ENCODE peak calls at places on chromosomes 7 and 10, in six cellular contexts. D, G, R, K, S and P are unnamed samples. For H3K4me1, the result is how much of the 10 kb centered on the place peaks cover.

GRCh38 chr10:54454271-54454670 is 346.8 kb downstream of the PCDH15 start:
- DNase-seq in D (no peak), S (no peak), R (no peak), G (no peak), K (no peak), P (no peak)

GRCh38 chr10:46526682-46527038 is 29.8 kb downstream of the GPRIN2 start:
- DNase-seq in R (no peak), G (peak), S (peak), D (no peak), K (no peak), P (peak)

GRCh38 chr7:4965295-4966022 is 6.5 kb upstream of the MMD2 start:
- DNase-seq in G (peak), D (no peak), S (no peak), K (no peak), R (no peak), P (no peak)

GRCh38 chr10:126787201-126787600 is 116.7 kb upstream of the C10orf90 start:
- DNase-seq in K (no peak), R (no peak), G (no peak), D (no peak), S (no peak), P (no peak)

GRCh38 chr7:42233939-42234338 is 3.1 kb downstream of the GLI3 start:
- DNase-seq in G (no peak), S (no peak), D (peak), R (no peak), K (no peak), P (no peak)

GRCh38 chr10:121608669-121609190 is 10.5 kb upstream of the FGFR2 start:
- DNase-seq in S (peak), D (peak), G (no peak), K (peak), R (no peak), P (peak)

GRCh38 chr10:120588311-120588710 is 131.3 kb downstream of the PLPP4 start:
- DNase-seq in K (no peak), D (no peak), S (no peak), G (no peak), R (no peak), P (no peak)

GRCh38 chr7:149093228-149093627 is 2.7 kb upstream of the ZNF786 start:
- DNase-seq in G (no peak), R (no peak), D (no peak), S (no peak), K (no peak), P (no peak)

GRCh38 chr10:48195803-48196202 is 78.7 kb downstream of the FRMPD2 start:
- DNase-seq in K (no peak), R (no peak), S (no peak), G (no peak), D (no peak), P (no peak)

GRCh38 chr7:47792521-47793121 is 155.6 kb downstream of the PKD1L1 start:
- DNase-seq in D (peak), G (no peak), K (no peak), S (no peak), R (no peak), P (no peak)

GRCh38 chr7:30327813-30328212 is 43.4 kb downstream of the ZNRF2 start:
- DNase-seq in S (no peak), K (no peak), D (no peak), G (no peak), R (no peak), P (no peak)

GRCh38 chr7:43077732-43078391 is 34.6 kb upstream of the HECW1 start:
- DNase-seq in G (no peak), R (no peak), S (no peak), K (peak), D (peak), P (no peak)

GRCh38 chr7:29146082-29146706 is at the start of gene CPVL:
- DNase-seq in G (no peak), D (peak), R (no peak), S (peak), K (no peak), P (peak)

GRCh38 chr10:116113721-116114501 is 159.1 kb downstream of the GFRA1 start:
- DNase-seq in R (no peak), S (no peak), G (no peak), D (no peak), K (no peak), P (no peak)

GRCh38 chr7:135681758-135682157 is 19.4 kb downstream of the STMP1 start:
- DNase-seq in R (no peak), D (no peak), G (no peak), S (no peak), K (no peak), P (no peak)

GRCh38 chr10:77037735-77038411 is 599.7 kb downstream of the KCNMA1 start:
- DNase-seq in D (peak), R (no peak), S (no peak), G (no peak), K (no peak), P (no peak)
- H3K27ac ChIP-seq in D (no peak), R (no peak), S (no peak), G (no peak), K (no peak), P (no peak)

GRCh38 chr7:23002698-23003097 is 11.2 kb downstream of the HYCC1 start:
- DNase-seq in R (no peak), S (no peak), K (no peak), G (no peak), D (no peak), P (no peak)

GRCh38 chr7:22997871-22998515 is 15.9 kb downstream of the HYCC1 start:
- DNase-seq in R (no peak), K (no peak), S (no peak), D (no peak), G (no peak), P (no peak)

GRCh38 chr7:23001610-23002009 is 12.3 kb downstream of the HYCC1 start:
- DNase-seq in R (peak), D (no peak), G (no peak), S (no peak), K (no peak), P (no peak)

GRCh38 chr7:23003505-23004246 is 10.3 kb downstream of the HYCC1 start:
- DNase-seq in K (no peak), S (no peak), D (no peak), G (no peak), R (no peak), P (no peak)

GRCh38 chr7:23000597-23001360 is 13.2 kb downstream of the HYCC1 start:
- DNase-seq in D (no peak), G (no peak), R (no peak), S (no peak), K (no peak), P (no peak)
- H3K4me1 ChIP-seq in D (under half), G (under half), R (under half), S (half or more), K (under half), P (under half)

GRCh38 chr7:107167483-107168232 is 1.1 kb upstream of the HBP1 start:
- DNase-seq in K (peak), S (peak), G (peak), R (no peak), D (peak), P (no peak)
- TF ChIP-seq CTCF in K (peak), S (peak), G (peak), R (no peak), D (peak), P (no peak)

DNA sequence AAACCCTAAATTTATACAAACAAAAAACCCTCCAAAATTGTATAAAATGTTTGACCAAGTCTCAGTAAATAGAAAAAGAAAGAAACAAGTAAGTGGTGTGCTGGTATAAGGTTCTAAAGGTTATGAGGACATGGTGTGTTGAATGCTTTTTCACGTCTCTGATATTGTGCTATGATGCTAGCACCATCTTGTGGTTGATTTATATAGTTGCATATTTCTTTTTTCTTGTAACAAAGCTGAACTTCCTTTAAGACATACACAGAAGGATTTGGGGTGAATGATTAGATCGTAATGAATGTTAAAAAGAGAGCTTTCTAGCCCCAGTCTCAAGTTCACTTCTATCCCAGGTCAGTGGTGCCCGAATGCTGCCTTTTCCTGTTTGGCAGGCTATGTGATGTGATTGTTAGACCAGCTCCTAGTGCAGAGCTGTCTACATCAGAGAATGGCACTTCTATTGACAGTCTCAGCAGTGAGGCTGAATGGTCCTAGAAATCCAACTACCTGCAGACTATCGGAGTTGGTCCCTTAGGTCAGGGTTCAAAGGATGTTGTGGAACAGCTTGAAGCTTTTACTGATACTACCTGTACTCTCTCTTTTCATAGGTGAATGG is 25.0 kb downstream of the VTI1A start:
- DNase-seq in K (peak), G (no peak), R (peak), S (no peak), D (peak), P (no peak)
- H3K27ac ChIP-seq in K (no peak), G (no peak), R (no peak), S (no peak), D (no peak), P (no peak)